ENCODE peak calls at places on chromosomes 6 and 20, in six cellular contexts. V is esophagus squamous epithelium; K is colonic mucosa; X is PC-9; G is naive thymus-derived CD4-positive, alpha-beta T cell; Y is aorta. A is an unnamed sample. For H3K4me1, the result is how much of the 10 kb centered on the place peaks cover.

GRCh38 chr6:32187009-32187709 is 2.8 kb downstream of the PBX2 start:
- DNase-seq in Y (no peak), G (no peak), X (no peak), V (no peak), K (no peak), A (no peak)

GRCh38 chr6:41937881-41938574 is 3.6 kb downstream of the CCND3 start:
- DNase-seq in G (no peak), X (no peak), Y (no peak), V (no peak), K (no peak), A (no peak)

GRCh38 chr6:42774201-42774600 is 7.7 kb upstream of the BICRAL start:
- DNase-seq in V (no peak), Y (no peak), G (no peak), X (no peak), K (no peak), A (no peak)

GRCh38 chr6:1296079-1296478 is 15.8 kb upstream of the FOXQ1 start:
- DNase-seq in K (no peak), G (no peak), Y (no peak), X (no peak), V (no peak), A (no peak)

GRCh38 chr6:37864250-37864649 is 44.7 kb downstream of the ZFAND3 start:
- DNase-seq in X (no peak), Y (no peak), G (no peak), K (no peak), V (no peak), A (no peak)

GRCh38 chr6:159934181-159934580 is 34.7 kb upstream of the IGF2R start:
- DNase-seq in G (no peak), Y (no peak), V (no peak), X (no peak), K (no peak), A (no peak)

GRCh38 chr20:1861347-1861987 is 33.7 kb upstream of the SIRPA start:
- DNase-seq in Y (no peak), X (no peak), V (no peak), G (no peak), K (peak), A (no peak)

GRCh38 chr6:136593748-136594490 is 43.7 kb upstream of the MAP7 start:
- DNase-seq in K (no peak), G (no peak), V (peak), Y (peak), X (peak), A (peak)

GRCh38 chr20:32019156-32019510 is 8.9 kb downstream of the CCM2L start:
- DNase-seq in G (no peak), X (no peak), Y (no peak), K (no peak), V (no peak), A (peak)

GRCh38 chr6:53056273-53056672 is 8.9 kb upstream of the FBXO9 start:
- DNase-seq in X (no peak), Y (no peak), K (no peak), G (no peak), V (no peak), A (no peak)

GRCh38 chr20:23344336-23344735 is 6.3 kb upstream of the NXT1 start:
- DNase-seq in X (no peak), K (no peak), V (no peak), Y (no peak), G (no peak), A (no peak)

DNA sequence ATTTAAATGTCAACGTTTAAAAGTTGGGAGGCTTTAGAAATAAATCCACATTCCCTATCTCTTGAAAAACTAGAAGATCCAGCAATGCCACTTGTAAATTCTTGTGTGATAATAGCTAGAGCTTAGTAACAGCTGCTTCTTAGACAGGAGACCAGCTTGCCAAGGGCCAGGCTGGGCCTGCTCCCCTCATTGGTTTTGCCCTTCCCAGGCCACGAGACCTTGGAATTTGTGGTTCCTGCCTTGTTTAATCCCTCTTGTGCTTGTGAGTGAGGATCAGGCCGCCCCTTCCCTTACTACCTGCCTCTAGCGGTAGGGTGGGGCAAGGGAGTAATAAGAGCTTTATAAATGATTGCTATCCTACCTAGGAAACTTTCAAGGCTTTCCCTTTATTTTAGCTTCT is 363.5 kb downstream of the SYNE1 start:
- DNase-seq in K (no peak), Y (peak), V (no peak), G (no peak), X (peak), A (no peak)
- H3K4me1 ChIP-seq in K (under half), Y (under half), V (under half), G (under half), X (under half), A (under half)

GRCh38 chr20:43934833-43935232 is 20.2 kb downstream of the TOX2 start:
- DNase-seq in X (no peak), Y (no peak), K (no peak), G (no peak), V (no peak), A (no peak)
- H3K4me1 ChIP-seq in X (under half), Y (under half), K (under half), G (under half), V (under half), A (under half)

GRCh38 chr6:125230674-125231073 is 71.1 kb downstream of the HDDC2 start:
- DNase-seq in V (no peak), Y (no peak), X (no peak), K (no peak), G (no peak), A (no peak)
- H3K4me1 ChIP-seq in V (under half), Y (under half), X (under half), K (under half), G (under half), A (under half)

DNA sequence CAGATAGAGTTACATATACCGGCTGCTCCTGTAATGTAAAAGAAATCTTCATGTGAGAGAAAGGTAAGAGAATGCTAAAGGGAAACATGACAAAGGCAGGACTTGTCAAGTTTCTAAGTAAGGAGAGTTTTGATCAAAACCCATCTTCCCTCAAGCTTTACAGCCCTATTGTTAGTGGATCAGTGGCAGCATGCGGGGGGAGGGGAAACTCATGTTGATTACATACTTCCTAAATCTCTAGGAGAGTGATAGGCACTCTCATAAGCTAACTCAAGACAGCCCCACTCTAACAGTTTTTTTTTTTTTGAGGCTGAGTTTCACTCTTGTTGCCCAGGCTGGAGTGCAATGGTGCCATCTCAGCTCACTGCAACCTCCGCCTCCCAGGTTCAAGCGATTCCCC is 18.6 kb upstream of the DST start:
- DNase-seq in V (no peak), X (no peak), G (no peak), Y (no peak), K (no peak), A (no peak)
- H3K4me1 ChIP-seq in V (under half), X (under half), G (under half), Y (under half), K (under half), A (under half)

DNA sequence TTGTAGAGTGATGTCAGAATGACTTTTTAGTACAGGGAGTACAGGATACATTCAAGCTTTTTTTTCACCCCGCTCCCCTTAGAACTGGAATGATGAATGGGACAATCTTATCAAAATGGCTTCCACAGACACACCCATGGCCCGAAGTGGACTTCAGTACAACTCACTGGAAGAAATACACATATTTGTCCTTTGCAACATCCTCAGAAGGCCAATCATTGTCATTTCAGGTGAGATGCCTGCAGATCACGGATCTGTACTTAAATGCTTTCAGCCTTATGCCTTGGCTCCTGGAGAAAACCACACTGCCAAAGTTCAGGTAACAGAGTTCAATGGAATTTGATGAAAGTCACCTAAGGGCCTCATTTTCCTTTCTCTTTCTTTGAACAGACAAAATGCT is 8.5 kb downstream of the TNFAIP3 start:
- DNase-seq in V (no peak), K (no peak), X (no peak), Y (no peak), G (no peak), A (no peak)
- H3K4me1 ChIP-seq in V (under half), K (under half), X (under half), Y (under half), G (under half), A (under half)

GRCh38 chr6:3341467-3341866 is 82.7 kb downstream of the PSMG4 start:
- DNase-seq in K (no peak), G (no peak), X (no peak), Y (no peak), V (no peak), A (no peak)
- H3K4me1 ChIP-seq in K (under half), G (under half), X (under half), Y (under half), V (under half), A (under half)

DNA sequence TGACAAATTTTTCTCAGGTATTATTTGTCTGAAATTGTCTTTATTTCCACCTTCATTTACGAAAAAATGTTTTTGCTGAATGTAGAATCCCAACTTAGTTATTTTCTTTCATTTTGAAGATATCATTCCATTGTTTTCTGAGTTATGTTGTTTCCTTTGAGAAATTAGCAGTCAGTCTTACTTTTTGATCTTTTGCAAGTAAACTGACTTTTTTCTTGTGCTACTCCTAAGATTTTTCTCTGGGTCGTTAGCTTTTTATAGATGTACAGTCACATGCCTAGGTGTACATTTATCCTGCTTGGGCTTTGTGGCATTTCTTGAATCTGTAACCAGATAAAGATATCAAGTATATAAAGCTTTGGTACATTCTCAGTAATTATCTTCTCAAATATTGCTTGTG is 29.6 kb upstream of the ASIP start:
- DNase-seq in Y (no peak), X (no peak), K (no peak), G (no peak), V (no peak), A (no peak)
- H3K4me1 ChIP-seq in Y (under half), X (under half), K (under half), G (under half), V (under half), A (under half)

A was measured in Caco-2.